ENCODE peak calls at places on chromosomes 5 and 9, in ten cellular contexts. C is ureter; A is ACHN; J is KG1; S is RPMI8226; V is uterus; K is NB4; H is cardiac muscle cell; R is CD4-positive, alpha-beta T cell; I is A172. F is an unnamed sample.

GRCh38 chr5:146533260-146533857 is 17.4 kb upstream of the GPR151 start:
- DNase-seq in C (peak; percentile 72), A (peak; percentile 67), J (peak; percentile 10), S (peak; percentile 85), V (peak; percentile 35), K (peak; percentile 68), H (peak; percentile 86), R (peak; percentile 64), I (peak; percentile 86), F (peak; percentile 54)

GRCh38 chr9:82184524-82184923 is 196.0 kb downstream of the SPATA31D1 start:
- DNase-seq in C (no peak), A (no peak), J (no peak), S (peak; percentile 86), V (no peak), K (no peak), H (no peak), R (no peak), I (no peak), F (no peak)

GRCh38 chr9:120477534-120478001 is 102.4 kb downstream of the CDK5RAP2 start:
- DNase-seq in C (peak; percentile 67), A (peak; percentile 40), J (no peak), S (peak; percentile 9), V (peak; percentile 54), K (peak; percentile 49), H (peak; percentile 50), R (no peak), I (peak; percentile 62), F (no peak)

GRCh38 chr5:171122372-171122771 is 186.7 kb upstream of the TLX3 start:
- DNase-seq in C (no peak), A (no peak), J (peak; percentile 29), S (peak; percentile 12), V (no peak), K (peak; percentile 4), H (no peak), R (no peak), I (no peak), F (no peak)

GRCh38 chr5:99614888-99615287 is 686.1 kb upstream of the CHD1 start:
- DNase-seq in C (no peak), A (no peak), J (no peak), S (no peak), V (no peak), K (no peak), H (no peak), R (no peak), I (no peak), F (no peak)

GRCh38 chr5:20656262-20656661 is 668.3 kb upstream of the CDH18 start:
- DNase-seq in C (no peak), A (no peak), J (no peak), S (no peak), V (no peak), K (no peak), H (no peak), R (no peak), I (no peak), F (no peak)

GRCh38 chr5:36447776-36448175 is 146.1 kb upstream of the RANBP3L start:
- DNase-seq in C (no peak), A (no peak), J (no peak), S (no peak), V (no peak), K (no peak), H (no peak), R (no peak), I (no peak), F (no peak)

GRCh38 chr5:143428155-143428554 is 24.7 kb upstream of the NR3C1 start:
- DNase-seq in C (no peak), A (no peak), J (no peak), S (no peak), V (no peak), K (peak; percentile 41), H (no peak), R (no peak), I (no peak), F (no peak)

GRCh38 chr9:114184071-114184470 is 28.7 kb downstream of the COL27A1 start:
- DNase-seq in C (no peak), A (no peak), J (no peak), S (no peak), V (no peak), K (no peak), H (peak; percentile 33), R (no peak), I (peak; percentile 87), F (no peak)

GRCh38 chr5:148708854-148709253 is 54.5 kb upstream of the HTR4 start:
- DNase-seq in C (no peak), A (no peak), J (no peak), S (no peak), V (no peak), K (no peak), H (no peak), R (no peak), I (peak; percentile 7), F (no peak)

GRCh38 chr5:30890377-30890776 is 303.1 kb upstream of the CDH6 start:
- DNase-seq in C (no peak), A (no peak), J (no peak), S (no peak), V (no peak), K (no peak), H (no peak), R (no peak), I (no peak), F (no peak)

GRCh38 chr9:134591082-134591571 is 50.5 kb upstream of the COL5A1 start:
- DNase-seq in C (no peak), A (no peak), J (no peak), S (no peak), V (no peak), K (no peak), H (no peak), R (no peak), I (peak; percentile 95), F (no peak)

GRCh38 chr5:55570026-55570425 is 35.3 kb upstream of the PLPP1 start:
- DNase-seq in C (no peak), A (no peak), J (no peak), S (no peak), V (no peak), K (no peak), H (no peak), R (no peak), I (no peak), F (no peak)

GRCh38 chr9:130433947-130434262 is 10.9 kb upstream of the ASS1 start:
- DNase-seq in C (no peak), A (no peak), J (no peak), S (no peak), V (no peak), K (no peak), H (no peak), R (no peak), I (no peak), F (no peak)

GRCh38 chr5:9954869-9955268 is 294.8 kb downstream of the ATPSCKMT start:
- DNase-seq in C (no peak), A (no peak), J (no peak), S (no peak), V (no peak), K (no peak), H (no peak), R (no peak), I (no peak), F (no peak)

GRCh38 chr5:10628601-10629000 is 64.7 kb downstream of the ANKRD33B start:
- DNase-seq in C (no peak), A (no peak), J (no peak), S (no peak), V (no peak), K (no peak), H (no peak), R (no peak), I (no peak), F (no peak)

GRCh38 chr5:124797665-124798087 is 51.2 kb upstream of the ZNF608 start:
- DNase-seq in C (no peak), A (no peak), J (no peak), S (no peak), V (no peak), K (no peak), H (no peak), R (no peak), I (no peak), F (no peak)

GRCh38 chr5:10686890-10687289 is 74.1 kb downstream of the DAP start:
- DNase-seq in C (no peak), A (no peak), J (no peak), S (no peak), V (no peak), K (no peak), H (no peak), R (no peak), I (no peak), F (no peak)

GRCh38 chr9:4596165-4596922 is 65.8 kb upstream of the PLPP6 start:
- DNase-seq in C (no peak), A (no peak), J (no peak), S (no peak), V (no peak), K (no peak), H (no peak), R (peak; percentile 52), I (no peak), F (no peak)

GRCh38 chr5:72280655-72281069 is 39.4 kb downstream of the MRPS27 start:
- DNase-seq in C (no peak), A (peak; percentile 41), J (no peak), S (no peak), V (no peak), K (peak; percentile 35), H (peak; percentile 14), R (no peak), I (peak; percentile 14), F (no peak)

GRCh38 chr9:70113403-70114022 is 69.9 kb downstream of the MAMDC2 start:
- DNase-seq in C (peak; percentile 69), A (peak; percentile 62), J (peak; percentile 6), S (peak; percentile 50), V (peak; percentile 62), K (peak; percentile 37), H (peak; percentile 57), R (no peak), I (peak; percentile 68), F (no peak)

GRCh38 chr5:8848997-8849585 is 696.8 kb downstream of the SEMA5A start:
- DNase-seq in C (no peak), A (no peak), J (no peak), S (no peak), V (no peak), K (no peak), H (no peak), R (no peak), I (peak; percentile 80), F (no peak)

GRCh38 chr9:87084407-87084806 is 137.1 kb upstream of the GAS1 start:
- DNase-seq in C (no peak), A (no peak), J (no peak), S (no peak), V (no peak), K (no peak), H (no peak), R (no peak), I (no peak), F (no peak)

GRCh38 chr5:77267496-77267895 is 57.0 kb downstream of the PDE8B start:
- DNase-seq in C (no peak), A (no peak), J (no peak), S (no peak), V (no peak), K (no peak), H (no peak), R (no peak), I (no peak), F (no peak)

GRCh38 chr9:88792502-88792901 is 198.8 kb upstream of the S1PR3 start:
- DNase-seq in C (no peak), A (no peak), J (no peak), S (no peak), V (no peak), K (no peak), H (no peak), R (no peak), I (no peak), F (no peak)

GRCh38 chr9:14752271-14752670 is 29.7 kb upstream of the CER1 start:
- DNase-seq in C (no peak), A (no peak), J (no peak), S (peak; percentile 16), V (no peak), K (no peak), H (peak; percentile 58), R (no peak), I (no peak), F (no peak)

GRCh38 chr9:107484117-107484723 is 5.3 kb downstream of the KLF4 start:
- DNase-seq in C (peak; percentile 53), A (peak; percentile 69), J (peak; percentile 38), S (peak; percentile 44), V (no peak), K (peak; percentile 81), H (peak; percentile 66), R (no peak), I (peak; percentile 81), F (no peak)

GRCh38 chr9:100577776-100578448 is at the start of gene CAVIN4:
- DNase-seq in C (no peak), A (no peak), J (no peak), S (no peak), V (no peak), K (no peak), H (no peak), R (no peak), I (no peak), F (no peak)

F was measured in mesothelial cell of epicardium.